ENCODE peak calls at places on chromosome 22, in five cellular contexts. T is HepG2, L is H1, C is NT2/D1, Y is GM12878. P is an unnamed sample.

GRCh38 chr22:24417200-24417599 is 10.2 kb upstream of the ADORA2A start:
- DNase-seq in C (no peak), Y (no peak), L (no peak), T (no peak), P (no peak)

GRCh38 chr22:26651840-26652239 is 5.5 kb upstream of the MIAT start:
- DNase-seq in Y (no peak), T (no peak), C (no peak), L (no peak), P (no peak)

GRCh38 chr22:22986640-22987039 is 83.7 kb upstream of the GNAZ start:
- DNase-seq in L (no peak), T (no peak), C (no peak), Y (no peak), P (no peak)

GRCh38 chr22:21679383-21679782 is 13.6 kb downstream of the PPIL2 start:
- DNase-seq in L (no peak), C (no peak), Y (no peak), T (no peak), P (no peak)

GRCh38 chr22:22060200-22061084 is 77.9 kb upstream of the TOP3B start:
- DNase-seq in C (peak), Y (no peak), T (peak), L (peak), P (peak)

GRCh38 chr22:27885977-27886842 is 32.8 kb downstream of the PITPNB start:
- DNase-seq in L (no peak), Y (no peak), T (peak), C (no peak), P (peak)

GRCh38 chr22:37294747-37295146 is 12.4 kb downstream of the CYTH4 start:
- DNase-seq in C (no peak), T (no peak), Y (no peak), L (no peak), P (no peak)

GRCh38 chr22:22031571-22031970 is 49.0 kb upstream of the TOP3B start:
- DNase-seq in C (no peak), T (no peak), L (no peak), Y (no peak), P (no peak)

GRCh38 chr22:41636467-41636866 is 15.4 kb downstream of the XRCC6 start:
- DNase-seq in L (no peak), C (no peak), T (no peak), Y (no peak), P (no peak)

GRCh38 chr22:23772315-23773246 is at the start of gene MMP11:
- DNase-seq in C (no peak), Y (no peak), L (no peak), T (no peak), P (peak)

GRCh38 chr22:45572444-45572843 is 69.8 kb downstream of the FBLN1 start:
- DNase-seq in Y (no peak), T (no peak), C (no peak), L (no peak), P (no peak)

GRCh38 chr22:35537252-35537651 is 3.4 kb upstream of the RASD2 start:
- DNase-seq in Y (no peak), T (no peak), C (no peak), L (no peak), P (no peak)

GRCh38 chr22:22942511-22943329 is 55.1 kb downstream of the IGLL5 start:
- DNase-seq in Y (peak), C (peak), T (peak), L (no peak), P (peak)

GRCh38 chr22:22025320-22026156 is 43.0 kb upstream of the TOP3B start:
- DNase-seq in C (no peak), T (no peak), L (no peak), Y (no peak), P (no peak)

GRCh38 chr22:28442264-28442950 is 237.2 kb downstream of the TTC28 start:
- DNase-seq in L (peak), C (peak), Y (no peak), T (peak), P (peak)

GRCh38 chr22:28123989-28124766 is 205.1 kb upstream of the PITPNB start:
- DNase-seq in T (no peak), L (no peak), Y (no peak), C (no peak), P (no peak)

DNA sequence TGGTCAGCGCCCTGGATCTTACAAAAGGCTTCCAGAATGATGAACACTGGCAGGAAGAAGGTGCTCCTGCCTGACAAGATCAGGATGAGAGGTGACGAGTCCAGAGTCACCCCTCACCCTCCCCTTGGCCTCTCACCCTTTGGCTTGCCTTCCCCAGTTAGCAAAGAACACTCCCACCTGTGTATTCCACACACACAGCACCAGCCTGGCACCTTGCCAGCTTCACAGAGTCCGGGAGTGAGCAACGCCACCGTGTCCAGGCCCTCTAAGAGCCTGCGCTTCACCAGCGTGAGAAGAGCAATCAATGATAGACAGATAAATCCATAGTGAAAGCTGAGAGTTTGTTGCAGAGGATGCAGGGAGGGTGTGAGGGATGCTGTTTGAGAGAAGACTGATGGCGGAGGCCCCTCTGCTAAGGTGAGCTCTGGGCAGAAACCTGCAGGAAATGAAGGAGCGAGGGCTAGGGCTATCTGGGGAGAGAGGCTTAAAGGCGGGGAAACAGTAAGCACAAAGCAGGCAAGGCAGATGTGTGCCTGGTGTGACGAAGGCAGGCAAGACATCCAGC is 404.5 kb downstream of the LARGE1 start:
- DNase-seq in T (peak), C (no peak), Y (no peak), L (no peak), P (no peak)
- TF ChIP-seq SUZ12 in T (no peak), C (no peak), Y (no peak), L (no peak), P (no peak)

GRCh38 chr22:20583471-20583922 is 76.1 kb downstream of the MED15 start:
- DNase-seq in Y (no peak), T (no peak), C (no peak), L (no peak), P (no peak)
- TF ChIP-seq SUZ12 in Y (no peak), T (no peak), C (no peak), L (no peak), P (no peak)

GRCh38 chr22:40177738-40178416 is at the start of gene TNRC6B:
- DNase-seq in T (peak), C (peak), Y (peak), L (peak), P (peak)

GRCh38 chr22:40179535-40179934 is 1.8 kb downstream of the TNRC6B start:
- DNase-seq in T (no peak), Y (no peak), L (no peak), C (no peak), P (no peak)

GRCh38 chr22:40178417-40179409 is 988 bp downstream of the TNRC6B start:
- DNase-seq in Y (no peak), L (no peak), T (peak), C (no peak), P (no peak)

GRCh38 chr22:40175571-40176105 is 2.1 kb upstream of the TNRC6B start:
- DNase-seq in L (no peak), C (no peak), Y (no peak), T (no peak), P (no peak)

DNA sequence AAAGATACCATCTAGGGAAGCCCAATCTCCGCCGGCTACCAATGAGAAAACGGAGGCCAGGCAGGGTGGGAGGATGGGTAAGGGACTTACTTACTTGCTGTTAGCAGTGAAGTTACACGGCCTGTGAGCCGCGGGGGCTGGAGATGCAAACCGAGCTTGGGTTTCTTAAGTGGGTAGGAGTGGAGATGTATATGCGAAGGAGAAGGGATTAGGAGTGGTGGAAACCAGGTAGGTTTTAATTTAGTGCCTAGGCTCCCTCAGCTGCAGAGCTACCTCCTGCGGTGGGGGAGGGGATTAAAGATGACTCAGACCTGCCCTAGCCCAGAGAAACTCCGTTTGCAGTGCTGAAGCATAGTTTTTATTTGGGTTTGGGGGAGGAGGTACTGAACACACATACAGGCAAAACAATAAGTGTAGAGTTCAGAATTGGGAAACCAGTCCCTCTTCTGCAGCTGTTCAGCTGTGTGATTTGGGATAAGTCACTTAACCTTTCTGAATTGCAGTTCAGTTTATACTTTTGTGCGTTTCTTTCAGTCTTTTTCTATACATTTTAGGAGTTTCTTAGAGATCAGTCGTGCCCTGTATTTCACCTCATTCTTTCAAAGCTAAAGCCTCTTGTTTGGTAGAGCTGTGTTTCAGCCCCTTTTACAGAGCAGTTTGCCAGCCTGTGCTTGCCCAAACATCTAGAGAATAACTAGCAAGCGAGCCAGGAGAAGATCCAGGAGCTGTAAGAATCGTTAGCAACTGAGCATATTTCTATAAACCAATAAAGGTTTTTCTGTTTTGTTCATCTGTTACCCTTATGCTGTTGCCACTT is 596 bp upstream of the TNRC6B start:
- DNase-seq in T (peak), Y (peak), C (peak), L (peak), P (no peak)
- TF ChIP-seq SUZ12 in T (no peak), Y (no peak), C (no peak), L (no peak), P (no peak)

GRCh38 chr22:19066531-19067271 is 55.5 kb downstream of the DGCR2 start:
- DNase-seq in Y (no peak), C (no peak), L (no peak), T (no peak), P (no peak)
- TF ChIP-seq SUZ12 in Y (no peak), C (no peak), L (no peak), T (no peak), P (no peak)

DNA sequence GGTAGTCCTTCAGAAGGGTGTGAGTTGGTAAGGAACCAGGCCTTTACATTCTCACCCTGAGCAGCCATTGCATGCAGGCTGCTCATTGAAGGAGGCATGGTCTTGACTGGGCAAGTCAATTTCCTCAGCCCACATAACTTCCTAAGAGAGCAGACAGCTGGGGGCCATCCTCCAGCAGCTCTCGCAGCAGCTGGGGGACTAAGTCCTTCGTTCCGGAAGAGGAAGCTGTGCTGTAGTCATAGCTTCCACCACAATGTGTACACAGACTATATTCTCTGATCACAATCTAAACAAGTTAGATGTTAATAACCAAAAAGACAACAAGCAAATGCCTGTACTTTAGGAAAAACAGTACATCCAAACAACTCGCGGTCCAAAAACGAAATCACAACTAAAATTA is 30.1 kb upstream of the MPPED1 start:
- DNase-seq in Y (no peak), T (no peak), C (no peak), L (no peak), P (no peak)
- TF ChIP-seq SUZ12 in Y (no peak), T (no peak), C (no peak), L (no peak), P (no peak)

GRCh38 chr22:31626427-31627150 is 35.4 kb downstream of the PISD start:
- DNase-seq in L (no peak), T (peak), Y (no peak), C (no peak), P (no peak)
- TF ChIP-seq SUZ12 in L (no peak), T (no peak), Y (no peak), C (no peak), P (no peak)

GRCh38 chr22:48442663-48443062 is 1385.0 kb downstream of the BRD1 start:
- DNase-seq in Y (no peak), C (no peak), L (no peak), T (no peak), P (no peak)
- TF ChIP-seq SUZ12 in Y (no peak), C (no peak), L (no peak), T (no peak), P (no peak)

DNA sequence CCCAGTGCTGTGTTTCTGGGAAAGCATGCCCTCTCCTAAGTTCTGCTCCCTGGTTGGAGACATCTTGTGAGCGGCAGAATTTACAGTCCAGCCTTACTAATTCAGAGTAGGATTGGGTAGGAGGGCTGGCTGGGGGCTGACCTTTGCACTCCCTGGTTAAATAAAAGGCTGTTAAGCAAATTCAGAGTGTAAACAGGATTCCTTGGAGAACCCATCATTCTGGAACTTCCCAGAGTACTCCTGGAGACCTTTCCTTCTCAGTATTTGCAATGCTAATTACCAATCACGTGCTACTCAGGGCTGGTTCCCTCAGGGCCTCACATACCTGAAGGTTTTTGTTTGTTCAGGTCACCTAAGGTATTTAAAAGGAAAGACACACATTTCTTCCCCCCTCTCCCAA is 340.2 kb downstream of the TBC1D22A start:
- DNase-seq in C (peak), T (peak), L (peak), Y (no peak), P (no peak)
- TF ChIP-seq SUZ12 in C (no peak), T (no peak), L (no peak), Y (no peak), P (no peak)

P was measured in HEK293T.